ENCODE peak calls at places on chromosomes 3 and 15, in five cellular contexts. One of them, this sample, is unnamed.

GRCh38 chr3:120143676-120144075 is 49.4 kb upstream of the GSK3B start:
- DNase-seq in NCI-H345: no peak
- DNase-seq in iris pigment epithelial cell: no peak
- DNase-seq in sciatic nerve: no peak
- DNase-seq in AG08396: no peak
- DNase-seq in this sample: no peak

GRCh38 chr3:33855884-33856546 is 57.6 kb downstream of the PDCD6IP start:
- DNase-seq in NCI-H345: no peak
- DNase-seq in iris pigment epithelial cell: peak
- DNase-seq in sciatic nerve: no peak
- DNase-seq in AG08396: no peak
- DNase-seq in this sample: no peak

GRCh38 chr3:5376761-5377160 is 189.3 kb downstream of the EDEM1 start:
- DNase-seq in NCI-H345: peak
- DNase-seq in iris pigment epithelial cell: no peak
- DNase-seq in sciatic nerve: no peak
- DNase-seq in AG08396: no peak
- DNase-seq in this sample: no peak

GRCh38 chr3:15051531-15051930 is 13.6 kb downstream of the MRPS25 start:
- DNase-seq in NCI-H345: peak
- DNase-seq in iris pigment epithelial cell: peak
- DNase-seq in sciatic nerve: no peak
- DNase-seq in AG08396: peak
- DNase-seq in this sample: no peak

GRCh38 chr3:101963902-101964362 is 114.6 kb downstream of the NFKBIZ start:
- DNase-seq in NCI-H345: no peak
- DNase-seq in iris pigment epithelial cell: peak
- DNase-seq in sciatic nerve: no peak
- DNase-seq in AG08396: peak
- DNase-seq in this sample: no peak

GRCh38 chr15:77066961-77067690 is 3.8 kb downstream of the TSPAN3 start:
- DNase-seq in NCI-H345: no peak
- DNase-seq in iris pigment epithelial cell: peak
- DNase-seq in sciatic nerve: no peak
- DNase-seq in AG08396: peak
- DNase-seq in this sample: no peak

GRCh38 chr15:51260262-51260661 is 78.1 kb downstream of the CYP19A1 start:
- DNase-seq in NCI-H345: no peak
- DNase-seq in iris pigment epithelial cell: peak
- DNase-seq in sciatic nerve: no peak
- DNase-seq in AG08396: no peak
- DNase-seq in this sample: no peak

GRCh38 chr15:26628879-26629529 is 143.9 kb downstream of the GABRB3 start:
- DNase-seq in NCI-H345: no peak
- DNase-seq in iris pigment epithelial cell: no peak
- DNase-seq in sciatic nerve: peak
- DNase-seq in AG08396: peak
- DNase-seq in this sample: no peak

GRCh38 chr3:191528589-191528988 is 67.6 kb downstream of the PYDC2 start:
- DNase-seq in NCI-H345: no peak
- DNase-seq in iris pigment epithelial cell: no peak
- DNase-seq in sciatic nerve: no peak
- DNase-seq in AG08396: no peak
- DNase-seq in this sample: no peak

GRCh38 chr15:92503889-92504288 is 110.2 kb downstream of the ST8SIA2 start:
- DNase-seq in NCI-H345: no peak
- DNase-seq in iris pigment epithelial cell: no peak
- DNase-seq in sciatic nerve: no peak
- DNase-seq in AG08396: no peak
- DNase-seq in this sample: no peak

GRCh38 chr3:50620846-50621245 is 3.9 kb downstream of the MAPKAPK3 start:
- DNase-seq in NCI-H345: no peak
- DNase-seq in iris pigment epithelial cell: no peak
- DNase-seq in sciatic nerve: no peak
- DNase-seq in AG08396: no peak
- DNase-seq in this sample: no peak

GRCh38 chr15:49279481-49280186 is 109.6 kb downstream of the GALK2 start:
- DNase-seq in NCI-H345: no peak
- DNase-seq in iris pigment epithelial cell: peak
- DNase-seq in sciatic nerve: no peak
- DNase-seq in AG08396: no peak
- DNase-seq in this sample: no peak

GRCh38 chr3:194971965-194972364 is 286.3 kb downstream of the FAM43A start:
- DNase-seq in NCI-H345: no peak
- DNase-seq in iris pigment epithelial cell: no peak
- DNase-seq in sciatic nerve: no peak
- DNase-seq in AG08396: no peak
- DNase-seq in this sample: no peak

GRCh38 chr15:93035953-93036810 is 52.8 kb downstream of the RGMA start:
- DNase-seq in NCI-H345: peak
- DNase-seq in iris pigment epithelial cell: peak
- DNase-seq in sciatic nerve: peak
- DNase-seq in AG08396: peak
- DNase-seq in this sample: no peak

GRCh38 chr3:123663977-123664376 is 79.1 kb upstream of the HACD2 start:
- DNase-seq in NCI-H345: no peak
- DNase-seq in iris pigment epithelial cell: no peak
- DNase-seq in sciatic nerve: no peak
- DNase-seq in AG08396: no peak
- DNase-seq in this sample: no peak

GRCh38 chr15:62773369-62774165 is 269.0 kb upstream of the TPM1 start:
- DNase-seq in NCI-H345: no peak
- DNase-seq in iris pigment epithelial cell: no peak
- DNase-seq in sciatic nerve: no peak
- DNase-seq in AG08396: no peak
- DNase-seq in this sample: no peak

GRCh38 chr15:79160211-79160610 is 69.6 kb upstream of the RASGRF1 start:
- DNase-seq in NCI-H345: no peak
- DNase-seq in iris pigment epithelial cell: peak
- DNase-seq in sciatic nerve: no peak
- DNase-seq in AG08396: no peak
- DNase-seq in this sample: no peak

GRCh38 chr3:98890960-98891910 is 10.3 kb downstream of the DCBLD2 start:
- DNase-seq in NCI-H345: no peak
- DNase-seq in iris pigment epithelial cell: no peak
- DNase-seq in sciatic nerve: no peak
- DNase-seq in AG08396: no peak
- DNase-seq in this sample: no peak

GRCh38 chr15:60871731-60872130 is 357.4 kb downstream of the RORA start:
- DNase-seq in NCI-H345: no peak
- DNase-seq in iris pigment epithelial cell: peak
- DNase-seq in sciatic nerve: no peak
- DNase-seq in AG08396: no peak
- DNase-seq in this sample: no peak

This sample was measured in thoracic aorta.